ENCODE peak calls at places on chromosomes 16 and 17, in seven cellular contexts. One of them, this sample, is unnamed.

GRCh38 chr16:65769776-65770438 is 596.6 kb upstream of the CDH5 start:
- DNase-seq in transverse colon: no peak
- DNase-seq in lung: no peak
- DNase-seq in cardiac muscle cell: peak; percentile 78
- DNase-seq in body of pancreas: no peak
- DNase-seq in lower lobe of right lung: no peak
- DNase-seq in psoas muscle: no peak
- DNase-seq in this sample: no peak

GRCh38 chr16:1003551-1004347 is 22.2 kb downstream of the SOX8 start:
- DNase-seq in transverse colon: no peak
- DNase-seq in lung: no peak
- DNase-seq in cardiac muscle cell: peak; percentile 22
- DNase-seq in body of pancreas: no peak
- DNase-seq in lower lobe of right lung: no peak
- DNase-seq in psoas muscle: no peak
- DNase-seq in this sample: no peak

GRCh38 chr16:72051818-72052217 is 2.5 kb upstream of the HP start:
- DNase-seq in transverse colon: no peak
- DNase-seq in lung: no peak
- DNase-seq in cardiac muscle cell: peak; percentile 47
- DNase-seq in body of pancreas: no peak
- DNase-seq in lower lobe of right lung: no peak
- DNase-seq in psoas muscle: no peak
- DNase-seq in this sample: no peak

GRCh38 chr17:30550512-30551273 is 73.5 kb downstream of the GOSR1 start:
- DNase-seq in transverse colon: peak; percentile 22
- DNase-seq in lung: no peak
- DNase-seq in cardiac muscle cell: peak; percentile 49
- DNase-seq in body of pancreas: no peak
- DNase-seq in lower lobe of right lung: no peak
- DNase-seq in psoas muscle: no peak
- DNase-seq in this sample: peak; percentile 46

GRCh38 chr17:27612160-27612767 is 18.7 kb upstream of the LGALS9 start:
- DNase-seq in transverse colon: no peak
- DNase-seq in lung: no peak
- DNase-seq in cardiac muscle cell: no peak
- DNase-seq in body of pancreas: no peak
- DNase-seq in lower lobe of right lung: no peak
- DNase-seq in psoas muscle: no peak
- DNase-seq in this sample: no peak

GRCh38 chr16:11432856-11433395 is 87.7 kb downstream of the RMI2 start:
- DNase-seq in transverse colon: no peak
- DNase-seq in lung: no peak
- DNase-seq in cardiac muscle cell: no peak
- DNase-seq in body of pancreas: no peak
- DNase-seq in lower lobe of right lung: no peak
- DNase-seq in psoas muscle: no peak
- DNase-seq in this sample: no peak

GRCh38 chr16:86027366-86028126 is 128.6 kb downstream of the IRF8 start:
- DNase-seq in transverse colon: peak; percentile 53
- DNase-seq in lung: no peak
- DNase-seq in cardiac muscle cell: no peak
- DNase-seq in body of pancreas: no peak
- DNase-seq in lower lobe of right lung: no peak
- DNase-seq in psoas muscle: no peak
- DNase-seq in this sample: peak; percentile 27

GRCh38 chr17:31488264-31488981 is 96.9 kb downstream of the RAB11FIP4 start:
- DNase-seq in transverse colon: peak; percentile 50
- DNase-seq in lung: peak; percentile 38
- DNase-seq in cardiac muscle cell: no peak
- DNase-seq in body of pancreas: peak; percentile 65
- DNase-seq in lower lobe of right lung: peak; percentile 74
- DNase-seq in psoas muscle: no peak
- DNase-seq in this sample: no peak

DNA sequence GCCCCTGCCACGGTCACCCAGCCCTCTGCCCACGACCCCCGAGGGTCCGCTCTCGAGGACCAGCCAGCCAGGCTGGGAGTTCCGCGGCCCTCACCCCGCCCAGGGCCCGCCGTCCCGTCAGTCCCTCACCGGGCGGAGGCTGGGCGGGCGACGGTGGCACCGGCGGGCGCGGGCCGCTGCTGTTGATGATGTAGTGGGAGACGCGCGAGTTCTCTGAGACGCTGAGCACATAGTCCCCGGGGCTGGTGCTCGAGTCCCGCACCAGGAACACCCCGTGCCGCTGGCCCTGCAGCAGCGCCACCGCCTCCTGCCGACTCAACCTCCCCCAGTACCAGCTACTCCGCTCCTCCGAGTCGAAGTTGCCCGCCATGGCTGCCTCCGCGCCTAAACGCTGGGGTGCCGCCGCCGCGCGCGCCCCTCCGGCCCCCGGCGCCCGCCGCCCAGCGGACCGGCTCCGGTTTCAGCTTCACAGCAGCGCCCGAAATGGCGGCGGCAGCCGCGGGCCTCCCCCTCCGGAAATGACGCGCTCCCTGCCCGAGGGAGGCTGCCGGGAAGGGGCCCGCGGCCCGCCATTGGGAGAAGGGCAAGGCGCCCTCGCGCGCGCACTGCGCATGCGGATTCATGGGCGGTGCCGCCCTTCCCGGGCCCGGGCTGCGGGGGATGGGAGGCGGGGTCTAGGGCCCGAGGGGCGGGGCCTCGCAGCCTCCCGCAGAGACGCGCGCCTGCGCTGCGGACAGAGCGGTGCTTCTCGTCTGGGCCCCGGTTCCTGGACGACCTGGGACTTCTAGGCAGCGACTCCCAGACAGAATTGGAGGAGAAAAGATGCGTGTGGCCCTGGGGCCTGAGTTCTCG is at the start of gene CRK:
- DNase-seq in transverse colon: peak; percentile 98
- DNase-seq in lung: peak; percentile 98
- DNase-seq in cardiac muscle cell: peak; percentile 98
- DNase-seq in body of pancreas: peak; percentile 98
- DNase-seq in lower lobe of right lung: peak; percentile 97
- DNase-seq in psoas muscle: peak; percentile 97
- DNase-seq in this sample: peak; percentile 99
- H3K27ac ChIP-seq in transverse colon: peak within 1 kb of the TSS; percentile 98
- H3K27ac ChIP-seq in lung: peak within 1 kb of the TSS; percentile 99
- H3K27ac ChIP-seq in cardiac muscle cell: peak within 1 kb of the TSS; percentile 95
- H3K27ac ChIP-seq in body of pancreas: peak within 1 kb of the TSS; percentile 95
- H3K27ac ChIP-seq in lower lobe of right lung: peak within 1 kb of the TSS; percentile 98
- H3K27ac ChIP-seq in psoas muscle: peak within 1 kb of the TSS; percentile 95
- H3K27ac ChIP-seq in this sample: peak within 1 kb of the TSS; percentile 90

DNA sequence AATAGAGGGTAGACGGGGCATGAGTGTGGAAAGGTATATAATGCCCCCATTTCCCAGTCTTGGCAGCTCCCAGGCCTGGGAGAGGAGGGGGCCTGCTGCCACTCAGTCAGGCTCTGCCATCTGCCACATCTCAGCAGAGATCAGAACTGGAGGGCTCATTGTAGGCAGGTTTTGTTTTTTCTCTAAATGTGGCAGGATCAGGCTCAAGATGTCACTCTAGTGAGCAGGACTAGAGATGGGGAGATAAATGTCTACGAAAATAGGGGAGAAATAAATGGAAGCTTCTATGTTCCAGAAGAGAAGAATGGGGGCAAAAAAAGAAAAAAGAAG is 13.8 kb downstream of the NXPH3 start:
- DNase-seq in transverse colon: no peak
- DNase-seq in lung: no peak
- DNase-seq in cardiac muscle cell: no peak
- DNase-seq in body of pancreas: no peak
- DNase-seq in lower lobe of right lung: no peak
- DNase-seq in psoas muscle: no peak
- DNase-seq in this sample: no peak
- H3K4me1 ChIP-seq in transverse colon: no peaks in the 10 kb centered on the region
- H3K4me1 ChIP-seq in lung: peaks cover 3% of the 10 kb centered on the region
- H3K4me1 ChIP-seq in cardiac muscle cell: peaks cover 8% of the 10 kb centered on the region
- H3K4me1 ChIP-seq in body of pancreas: no peaks in the 10 kb centered on the region
- H3K4me1 ChIP-seq in lower lobe of right lung: no peaks in the 10 kb centered on the region
- H3K4me1 ChIP-seq in psoas muscle: no peaks in the 10 kb centered on the region
- H3K4me1 ChIP-seq in this sample: peaks cover 2% of the 10 kb centered on the region

DNA sequence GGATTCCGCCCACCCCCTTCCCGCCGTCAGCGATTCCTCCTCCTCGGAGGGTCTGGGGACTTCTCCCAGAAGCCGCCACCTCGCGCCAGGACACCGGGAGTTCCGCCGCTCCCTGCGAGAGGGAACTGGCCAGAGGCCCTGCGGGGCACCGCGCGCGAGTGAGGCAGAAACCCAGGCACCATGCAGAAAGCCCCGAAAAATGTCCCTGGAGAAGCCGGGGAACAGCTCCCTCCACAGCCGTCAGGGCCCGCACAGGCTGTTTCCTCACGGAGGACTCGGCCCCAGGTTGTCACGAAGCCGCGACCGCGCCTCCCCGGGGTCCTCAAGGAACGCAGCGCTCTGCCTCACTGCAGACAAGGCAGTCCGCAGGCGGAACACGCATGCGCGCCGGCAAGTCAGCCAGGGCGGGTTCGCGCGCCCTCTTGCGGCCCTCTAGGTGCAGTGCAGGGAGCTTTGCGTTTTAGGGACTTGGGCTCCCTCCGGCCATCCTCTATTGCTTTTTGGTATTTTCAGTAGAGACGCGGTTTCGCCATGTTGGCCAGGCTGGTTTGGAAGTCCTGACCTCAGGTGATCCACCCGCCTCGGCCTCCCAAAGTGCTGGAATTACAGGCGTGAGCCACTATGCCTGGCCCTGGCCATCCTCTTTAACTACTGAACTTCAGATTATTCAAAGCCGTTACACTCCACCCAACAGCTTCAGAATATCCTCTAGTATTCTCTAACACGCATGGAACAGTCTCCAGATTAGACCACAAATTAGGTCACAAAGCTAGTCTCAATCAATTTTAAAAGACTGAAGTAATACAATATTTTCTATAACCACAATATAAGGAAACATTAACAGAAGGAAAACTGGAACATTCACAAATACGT is 20.3 kb upstream of the ZNF287 start:
- DNase-seq in transverse colon: peak; percentile 91
- DNase-seq in lung: peak; percentile 91
- DNase-seq in cardiac muscle cell: peak; percentile 91
- DNase-seq in body of pancreas: peak; percentile 93
- DNase-seq in lower lobe of right lung: peak; percentile 95
- DNase-seq in psoas muscle: peak; percentile 92
- DNase-seq in this sample: peak; percentile 98
- H3K9me3 ChIP-seq in transverse colon: no peaks in the 10 kb centered on the region
- H3K9me3 ChIP-seq in lung: no peaks in the 10 kb centered on the region
- H3K9me3 ChIP-seq in cardiac muscle cell: no peaks in the 10 kb centered on the region
- H3K9me3 ChIP-seq in body of pancreas: no peaks in the 10 kb centered on the region
- H3K9me3 ChIP-seq in lower lobe of right lung: no peaks in the 10 kb centered on the region
- H3K9me3 ChIP-seq in psoas muscle: no peaks in the 10 kb centered on the region
- H3K9me3 ChIP-seq in this sample: no peaks in the 10 kb centered on the region

GRCh38 chr16:82043680-82044584 is 8.9 kb downstream of the HSD17B2 start:
- DNase-seq in transverse colon: no peak
- DNase-seq in lung: no peak
- DNase-seq in cardiac muscle cell: peak; percentile 16
- DNase-seq in body of pancreas: no peak
- DNase-seq in lower lobe of right lung: no peak
- DNase-seq in psoas muscle: no peak
- DNase-seq in this sample: no peak
- H3K27ac ChIP-seq in transverse colon: no peak overlapping the region
- H3K27ac ChIP-seq in lung: no peak overlapping the region
- H3K27ac ChIP-seq in cardiac muscle cell: no peak overlapping the region
- H3K27ac ChIP-seq in body of pancreas: no peak overlapping the region
- H3K27ac ChIP-seq in lower lobe of right lung: peak overlapping the region; percentile 44
- H3K27ac ChIP-seq in psoas muscle: no peak overlapping the region
- H3K27ac ChIP-seq in this sample: no peak overlapping the region

DNA sequence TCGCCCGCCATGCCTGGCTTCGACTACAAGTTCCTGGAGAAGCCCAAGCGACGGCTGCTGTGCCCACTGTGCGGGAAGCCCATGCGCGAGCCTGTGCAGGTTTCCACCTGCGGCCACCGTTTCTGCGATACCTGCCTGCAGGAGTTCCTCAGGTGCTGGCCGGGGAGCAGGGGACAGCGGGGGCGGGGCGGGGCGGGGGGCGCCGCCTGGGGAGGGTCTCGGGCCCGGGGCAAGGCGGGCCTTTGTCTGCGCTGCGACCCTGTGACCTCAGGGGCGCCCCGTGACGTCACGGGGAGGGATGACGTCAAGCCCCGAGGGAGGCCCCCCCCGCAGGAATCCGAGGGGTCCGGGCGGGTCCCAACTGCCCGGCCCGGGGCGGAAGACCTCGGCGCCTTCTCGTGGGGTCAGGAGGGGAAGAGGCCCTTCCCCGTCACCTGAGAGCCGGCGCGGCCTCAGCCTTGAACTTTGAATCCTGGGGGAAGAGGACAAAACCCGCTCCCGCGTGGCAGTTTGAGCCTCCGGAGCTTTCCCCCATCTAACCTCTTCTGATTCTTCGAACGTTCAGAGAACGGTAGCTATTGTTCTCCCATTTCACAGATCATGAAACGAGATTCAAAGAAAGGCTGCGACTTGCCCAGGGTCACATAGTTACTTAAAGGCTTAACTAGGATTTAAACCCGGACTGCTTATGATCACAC is 442 bp downstream of the TRAF4 start:
- DNase-seq in transverse colon: peak; percentile 70
- DNase-seq in lung: peak; percentile 50
- DNase-seq in cardiac muscle cell: peak; percentile 69
- DNase-seq in body of pancreas: peak; percentile 61
- DNase-seq in lower lobe of right lung: peak; percentile 72
- DNase-seq in psoas muscle: peak; percentile 47
- DNase-seq in this sample: peak; percentile 66
- H3K4me1 ChIP-seq in transverse colon: peaks cover 66% of the 10 kb centered on the region
- H3K4me1 ChIP-seq in lung: peaks cover 16% of the 10 kb centered on the region
- H3K4me1 ChIP-seq in cardiac muscle cell: peaks cover 15% of the 10 kb centered on the region
- H3K4me1 ChIP-seq in body of pancreas: peaks cover 54% of the 10 kb centered on the region
- H3K4me1 ChIP-seq in lower lobe of right lung: peaks cover 73% of the 10 kb centered on the region
- H3K4me1 ChIP-seq in psoas muscle: peaks cover 28% of the 10 kb centered on the region
- H3K4me1 ChIP-seq in this sample: no peaks in the 10 kb centered on the region

This sample was measured in aorta.